ENCODE peak calls at places on chromosome 18, in four cellular contexts. One of them, this sample, is unnamed.

GRCh38 chr18:31555971-31556747 is 35.5 kb upstream of the TTR start:
- DNase-seq in HepG2: peak; percentile 58
- DNase-seq in H1: no peak
- DNase-seq in GM12878: peak; percentile 39
- DNase-seq in this sample: peak; percentile 16

GRCh38 chr18:57447154-57447621 is 12.0 kb downstream of the ONECUT2 start:
- DNase-seq in HepG2: no peak
- DNase-seq in H1: peak; percentile 91
- DNase-seq in GM12878: no peak
- DNase-seq in this sample: no peak

GRCh38 chr18:28108801-28109200 is 68.1 kb downstream of the CDH2 start:
- DNase-seq in HepG2: no peak
- DNase-seq in H1: no peak
- DNase-seq in GM12878: no peak
- DNase-seq in this sample: no peak

GRCh38 chr18:72375628-72376027 is 168.5 kb downstream of the CBLN2 start:
- DNase-seq in HepG2: no peak
- DNase-seq in H1: no peak
- DNase-seq in GM12878: no peak
- DNase-seq in this sample: no peak

GRCh38 chr18:11163668-11164067 is 14.3 kb upstream of the PIEZO2 start:
- DNase-seq in HepG2: no peak
- DNase-seq in H1: peak; percentile 69
- DNase-seq in GM12878: no peak
- DNase-seq in this sample: no peak

GRCh38 chr18:74457043-74457742 is at the start of gene DIPK1C:
- DNase-seq in HepG2: no peak
- DNase-seq in H1: no peak
- DNase-seq in GM12878: no peak
- DNase-seq in this sample: no peak

GRCh38 chr18:78133729-78134128 is 845.9 kb upstream of the SALL3 start:
- DNase-seq in HepG2: no peak
- DNase-seq in H1: no peak
- DNase-seq in GM12878: no peak
- DNase-seq in this sample: no peak

GRCh38 chr18:76208632-76209308 is 286.3 kb downstream of the ZNF516 start:
- DNase-seq in HepG2: no peak
- DNase-seq in H1: no peak
- DNase-seq in GM12878: no peak
- DNase-seq in this sample: no peak

GRCh38 chr18:75207298-75208054 is 1.5 kb downstream of the PTGR3 start:
- DNase-seq in HepG2: peak; percentile 44
- DNase-seq in H1: no peak
- DNase-seq in GM12878: no peak
- DNase-seq in this sample: no peak

GRCh38 chr18:6561029-6561861 is 146.5 kb upstream of the L3MBTL4 start:
- DNase-seq in HepG2: no peak
- DNase-seq in H1: no peak
- DNase-seq in GM12878: no peak
- DNase-seq in this sample: no peak

GRCh38 chr18:59715966-59716369 is 18.7 kb upstream of the CCBE1 start:
- DNase-seq in HepG2: no peak
- DNase-seq in H1: no peak
- DNase-seq in GM12878: no peak
- DNase-seq in this sample: no peak

GRCh38 chr18:46939337-46939963 is 22.0 kb downstream of the KATNAL2 start:
- DNase-seq in HepG2: peak; percentile 15
- DNase-seq in H1: no peak
- DNase-seq in GM12878: no peak
- DNase-seq in this sample: no peak

GRCh38 chr18:76468345-76469275 is 26.4 kb downstream of the ZNF516 start:
- DNase-seq in HepG2: no peak
- DNase-seq in H1: no peak
- DNase-seq in GM12878: no peak
- DNase-seq in this sample: no peak

GRCh38 chr18:51639541-51639940 is 442.1 kb upstream of the MEX3C start:
- DNase-seq in HepG2: no peak
- DNase-seq in H1: no peak
- DNase-seq in GM12878: no peak
- DNase-seq in this sample: no peak

GRCh38 chr18:62048279-62048678 is 138.6 kb downstream of the PIGN start:
- DNase-seq in HepG2: no peak
- DNase-seq in H1: no peak
- DNase-seq in GM12878: no peak
- DNase-seq in this sample: no peak

GRCh38 chr18:62044490-62045000 is 142.3 kb downstream of the PIGN start:
- DNase-seq in HepG2: no peak
- DNase-seq in H1: no peak
- DNase-seq in GM12878: no peak
- DNase-seq in this sample: no peak

GRCh38 chr18:62045316-62045715 is 141.5 kb downstream of the PIGN start:
- DNase-seq in HepG2: no peak
- DNase-seq in H1: no peak
- DNase-seq in GM12878: no peak
- DNase-seq in this sample: no peak
- TF ChIP-seq ZNF274 in HepG2: no peak
- TF ChIP-seq ZNF274 in H1: no peak
- TF ChIP-seq ZNF274 in GM12878: no peak
- TF ChIP-seq ZNF274 in this sample: no peak

DNA sequence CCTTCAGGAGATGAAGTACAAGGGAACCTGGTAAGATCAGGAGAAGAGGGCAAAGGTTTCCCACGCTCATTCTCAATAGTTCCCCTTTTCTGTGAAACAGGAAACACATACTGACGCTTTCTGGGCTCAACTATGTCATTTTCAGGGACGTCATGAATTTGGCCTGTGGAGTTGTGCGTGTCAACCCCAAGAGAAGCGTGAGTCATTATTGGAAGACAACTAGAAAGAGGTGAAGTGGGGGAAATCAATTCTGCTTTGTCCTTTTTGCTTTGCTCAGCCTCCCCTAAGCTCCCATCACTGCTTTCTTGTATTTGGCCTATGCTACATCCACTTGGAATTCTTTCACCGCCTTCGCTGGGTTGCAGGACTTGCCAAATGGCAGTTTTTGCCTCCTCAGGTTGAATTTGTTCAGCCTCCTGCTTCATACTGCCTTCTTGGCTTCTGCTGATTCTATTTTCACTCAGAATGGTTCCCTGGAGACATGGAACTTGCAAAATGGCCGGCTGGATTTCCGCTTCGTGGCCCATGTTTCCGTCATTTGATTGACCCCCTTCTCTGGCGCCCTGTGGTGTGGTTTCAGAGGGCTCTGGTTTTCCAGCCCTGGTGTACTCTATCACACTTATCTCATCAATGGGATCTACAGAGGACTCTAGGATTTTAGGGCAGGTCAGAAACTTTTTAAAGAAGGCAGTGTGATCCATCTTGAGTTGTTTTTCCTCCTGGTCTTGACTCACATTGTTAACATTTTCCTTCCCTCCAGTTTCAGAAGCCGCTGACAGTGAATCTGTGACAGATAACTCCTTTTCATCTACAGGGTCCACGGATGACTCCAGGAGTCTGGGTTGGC is 93.3 kb downstream of the ALPK2 start:
- DNase-seq in HepG2: no peak
- DNase-seq in H1: no peak
- DNase-seq in GM12878: peak; percentile 99
- DNase-seq in this sample: no peak
- TF ChIP-seq SUZ12 in HepG2: no peak
- TF ChIP-seq SUZ12 in H1: no peak
- TF ChIP-seq SUZ12 in GM12878: no peak
- TF ChIP-seq SUZ12 in this sample: no peak

GRCh38 chr18:79393181-79393598 is 2.5 kb upstream of the NFATC1 start:
- DNase-seq in HepG2: no peak
- DNase-seq in H1: no peak
- DNase-seq in GM12878: no peak
- DNase-seq in this sample: no peak
- H3K9ac ChIP-seq in HepG2: no peak overlapping the region
- H3K9ac ChIP-seq in H1: no peak overlapping the region
- H3K9ac ChIP-seq in GM12878: no peak overlapping the region
- H3K9ac ChIP-seq in this sample: peak overlapping the region; percentile 67

DNA sequence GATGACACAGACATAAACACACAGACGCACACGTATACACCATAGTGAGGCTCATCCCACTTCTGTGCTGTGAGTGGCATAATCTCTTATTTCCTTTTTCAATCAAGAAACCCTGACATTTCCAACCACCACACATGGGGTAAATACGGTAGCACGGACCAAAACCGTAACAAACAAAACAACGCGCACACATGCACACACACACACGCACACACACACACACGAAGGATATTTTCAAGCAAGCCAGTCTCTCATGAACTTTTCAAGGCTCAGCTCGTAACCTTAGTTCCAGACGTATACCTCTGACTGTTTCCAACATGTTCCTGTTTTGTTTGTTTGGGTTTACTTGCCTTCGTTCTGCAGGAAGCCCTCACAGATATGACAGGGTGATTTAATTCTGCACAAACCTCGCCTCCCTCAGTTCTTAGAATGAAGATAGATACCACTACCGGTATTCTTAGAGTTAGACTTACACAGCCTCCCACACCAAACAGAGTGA is 119.8 kb downstream of the BCL2 start:
- DNase-seq in HepG2: no peak
- DNase-seq in H1: no peak
- DNase-seq in GM12878: no peak
- DNase-seq in this sample: no peak
- TF ChIP-seq ZNF274 in HepG2: no peak
- TF ChIP-seq ZNF274 in H1: no peak
- TF ChIP-seq ZNF274 in GM12878: no peak
- TF ChIP-seq ZNF274 in this sample: no peak

GRCh38 chr18:8988262-8988871 is 114.1 kb upstream of the NDUFV2 start:
- DNase-seq in HepG2: peak; percentile 46
- DNase-seq in H1: peak; percentile 73
- DNase-seq in GM12878: no peak
- DNase-seq in this sample: peak; percentile 64
- TF ChIP-seq SUZ12 in HepG2: no peak
- TF ChIP-seq SUZ12 in H1: no peak
- TF ChIP-seq SUZ12 in GM12878: no peak
- TF ChIP-seq SUZ12 in this sample: no peak

GRCh38 chr18:2978208-2978607 is 34.7 kb downstream of the LPIN2 start:
- DNase-seq in HepG2: no peak
- DNase-seq in H1: no peak
- DNase-seq in GM12878: no peak
- DNase-seq in this sample: no peak
- H3K9ac ChIP-seq in HepG2: no peak overlapping the region
- H3K9ac ChIP-seq in H1: no peak overlapping the region
- H3K9ac ChIP-seq in GM12878: peak overlapping the region; percentile 59
- H3K9ac ChIP-seq in this sample: no peak overlapping the region

GRCh38 chr18:41695441-41695840 is 259.6 kb upstream of the PIK3C3 start:
- DNase-seq in HepG2: no peak
- DNase-seq in H1: no peak
- DNase-seq in GM12878: no peak
- DNase-seq in this sample: no peak

GRCh38 chr18:41687138-41687537 is 267.9 kb upstream of the PIK3C3 start:
- DNase-seq in HepG2: no peak
- DNase-seq in H1: no peak
- DNase-seq in GM12878: no peak
- DNase-seq in this sample: no peak

GRCh38 chr18:41690332-41691110 is 264.5 kb upstream of the PIK3C3 start:
- DNase-seq in HepG2: no peak
- DNase-seq in H1: no peak
- DNase-seq in GM12878: no peak
- DNase-seq in this sample: no peak
- TF ChIP-seq ZNF274 in HepG2: no peak
- TF ChIP-seq ZNF274 in H1: no peak
- TF ChIP-seq ZNF274 in GM12878: no peak
- TF ChIP-seq ZNF274 in this sample: no peak